ENCODE peak calls at places on chromosomes 16 and 17, in six cellular contexts. One of them, this sample, is unnamed.

GRCh38 chr17:78812849-78813248 is 27.8 kb downstream of the USP36 start:
- DNase-seq in substantia nigra: no peak
- DNase-seq in CD4-positive, alpha-beta memory T cell: peak; percentile 66
- DNase-seq in activated CD8-positive, alpha-beta memory T cell treated with anti-CD3 and anti-CD28 coated beads for 24 hours: no peak
- DNase-seq in naive thymus-derived CD4-positive, alpha-beta T cell: no peak
- DNase-seq in mammary epithelial cell: no peak
- DNase-seq in this sample: no peak

GRCh38 chr17:48278755-48279491 is 151.1 kb downstream of the SKAP1 start:
- DNase-seq in activated CD8-positive, alpha-beta memory T cell treated with anti-CD3 and anti-CD28 coated beads for 24 hours: no peak
- DNase-seq in mammary epithelial cell: no peak
- DNase-seq in CD4-positive, alpha-beta memory T cell: no peak
- DNase-seq in naive thymus-derived CD4-positive, alpha-beta T cell: no peak
- DNase-seq in substantia nigra: no peak
- DNase-seq in this sample: no peak

GRCh38 chr16:66471264-66471663 is 44.2 kb downstream of the BEAN1 start:
- DNase-seq in CD4-positive, alpha-beta memory T cell: no peak
- DNase-seq in substantia nigra: no peak
- DNase-seq in activated CD8-positive, alpha-beta memory T cell treated with anti-CD3 and anti-CD28 coated beads for 24 hours: no peak
- DNase-seq in naive thymus-derived CD4-positive, alpha-beta T cell: no peak
- DNase-seq in mammary epithelial cell: no peak
- DNase-seq in this sample: no peak

GRCh38 chr16:188674-189073 is 8.4 kb downstream of the HBQ1 start:
- DNase-seq in substantia nigra: no peak
- DNase-seq in mammary epithelial cell: no peak
- DNase-seq in activated CD8-positive, alpha-beta memory T cell treated with anti-CD3 and anti-CD28 coated beads for 24 hours: no peak
- DNase-seq in CD4-positive, alpha-beta memory T cell: no peak
- DNase-seq in naive thymus-derived CD4-positive, alpha-beta T cell: no peak
- DNase-seq in this sample: peak; percentile 38

GRCh38 chr16:75105306-75106061 is 11.1 kb downstream of the LDHD start:
- DNase-seq in naive thymus-derived CD4-positive, alpha-beta T cell: no peak
- DNase-seq in CD4-positive, alpha-beta memory T cell: no peak
- DNase-seq in substantia nigra: peak; percentile 78
- DNase-seq in activated CD8-positive, alpha-beta memory T cell treated with anti-CD3 and anti-CD28 coated beads for 24 hours: no peak
- DNase-seq in mammary epithelial cell: no peak
- DNase-seq in this sample: peak; percentile 9

GRCh38 chr17:59840329-59840907 is 52.3 kb downstream of the TUBD1 start:
- DNase-seq in CD4-positive, alpha-beta memory T cell: peak; percentile 51
- DNase-seq in substantia nigra: no peak
- DNase-seq in activated CD8-positive, alpha-beta memory T cell treated with anti-CD3 and anti-CD28 coated beads for 24 hours: peak; percentile 73
- DNase-seq in mammary epithelial cell: peak; percentile 46
- DNase-seq in naive thymus-derived CD4-positive, alpha-beta T cell: no peak
- DNase-seq in this sample: no peak

GRCh38 chr17:80499536-80499935 is 23.1 kb upstream of the NPTX1 start:
- DNase-seq in CD4-positive, alpha-beta memory T cell: no peak
- DNase-seq in naive thymus-derived CD4-positive, alpha-beta T cell: no peak
- DNase-seq in mammary epithelial cell: no peak
- DNase-seq in substantia nigra: no peak
- DNase-seq in activated CD8-positive, alpha-beta memory T cell treated with anti-CD3 and anti-CD28 coated beads for 24 hours: no peak
- DNase-seq in this sample: no peak

GRCh38 chr16:88769617-88770458 is 15.2 kb downstream of the PIEZO1 start:
- DNase-seq in substantia nigra: no peak
- DNase-seq in CD4-positive, alpha-beta memory T cell: peak; percentile 35
- DNase-seq in activated CD8-positive, alpha-beta memory T cell treated with anti-CD3 and anti-CD28 coated beads for 24 hours: peak; percentile 66
- DNase-seq in naive thymus-derived CD4-positive, alpha-beta T cell: no peak
- DNase-seq in mammary epithelial cell: peak; percentile 42
- DNase-seq in this sample: peak; percentile 86

GRCh38 chr17:43983515-43984411 is 20.7 kb upstream of the NAGS start:
- DNase-seq in substantia nigra: no peak
- DNase-seq in activated CD8-positive, alpha-beta memory T cell treated with anti-CD3 and anti-CD28 coated beads for 24 hours: no peak
- DNase-seq in CD4-positive, alpha-beta memory T cell: no peak
- DNase-seq in naive thymus-derived CD4-positive, alpha-beta T cell: no peak
- DNase-seq in mammary epithelial cell: no peak
- DNase-seq in this sample: no peak

This sample was measured in 8988T.